ENCODE peak calls at places on chromosomes 11 and 22, in six cellular contexts. M is AG09309; N is Calu3; B is activated CD4-positive, CD25-positive, alpha-beta regulatory T cell treated with anti-CD3 and anti-CD28 coated beads, Interleukin-2, amount 50 U/mL, for 72 hours; I is HFFc6; O is lower leg skin. K is an unnamed sample.

GRCh38 chr11:10044618-10045017 is 249.4 kb downstream of the SBF2 start:
- DNase-seq in M (no peak), N (no peak), B (no peak), I (no peak), O (no peak), K (no peak)

GRCh38 chr22:47299879-47300697 is 537.6 kb downstream of the TBC1D22A start:
- DNase-seq in M (no peak), N (no peak), B (no peak), I (no peak), O (no peak), K (no peak)

GRCh38 chr11:17533341-17533740 is 10.9 kb downstream of the USH1C start:
- DNase-seq in M (no peak), N (no peak), B (no peak), I (no peak), O (no peak), K (no peak)

GRCh38 chr22:46108564-46109473 is 41.5 kb upstream of the PPARA start:
- DNase-seq in M (no peak), N (peak), B (no peak), I (peak), O (no peak), K (no peak)

GRCh38 chr22:42868751-42869251 is 11.7 kb upstream of the ARFGAP3 start:
- DNase-seq in M (no peak), N (no peak), B (no peak), I (no peak), O (peak), K (peak)

GRCh38 chr22:36884314-36885158 is 23.7 kb downstream of the NCF4 start:
- DNase-seq in M (no peak), N (no peak), B (no peak), I (peak), O (no peak), K (no peak)

GRCh38 chr11:10926801-10927200 is 68.9 kb upstream of the ZBED5 start:
- DNase-seq in M (no peak), N (no peak), B (no peak), I (peak), O (peak), K (no peak)

GRCh38 chr22:48710410-48710809 is 1117.3 kb downstream of the BRD1 start:
- DNase-seq in M (no peak), N (no peak), B (no peak), I (no peak), O (no peak), K (no peak)

GRCh38 chr22:20319041-20319744 is 667 bp downstream of the DGCR6L start:
- DNase-seq in M (no peak), N (no peak), B (no peak), I (no peak), O (peak), K (no peak)

GRCh38 chr11:62980133-62980760 is 4.5 kb downstream of the SLC22A6 start:
- DNase-seq in M (no peak), N (no peak), B (no peak), I (no peak), O (no peak), K (no peak)

GRCh38 chr11:79413258-79413657 is 27.6 kb downstream of the TENM4 start:
- DNase-seq in M (peak), N (no peak), B (no peak), I (peak), O (peak), K (no peak)

GRCh38 chr11:65090628-65091027 is 5.4 kb upstream of the VPS51 start:
- DNase-seq in M (no peak), N (no peak), B (no peak), I (no peak), O (no peak), K (no peak)

GRCh38 chr11:125082040-125082439 is 18.9 kb downstream of the SLC37A2 start:
- DNase-seq in M (no peak), N (no peak), B (no peak), I (no peak), O (no peak), K (no peak)

GRCh38 chr22:29245626-29246385 is 22.0 kb downstream of the RHBDD3 start:
- DNase-seq in M (no peak), N (peak), B (peak), I (peak), O (peak), K (peak)

GRCh38 chr11:65651339-65651588 is 11.5 kb downstream of the RELA start:
- DNase-seq in M (no peak), N (no peak), B (no peak), I (no peak), O (no peak), K (no peak)

GRCh38 chr22:41775976-41776375 is 24.5 kb upstream of the CCDC134 start:
- DNase-seq in M (no peak), N (no peak), B (no peak), I (no peak), O (no peak), K (no peak)

GRCh38 chr11:86551286-86551685 is 121.1 kb downstream of the ME3 start:
- DNase-seq in M (peak), N (peak), B (no peak), I (peak), O (no peak), K (peak)

GRCh38 chr22:33314316-33314715 is 256.1 kb upstream of the SYN3 start:
- DNase-seq in M (no peak), N (no peak), B (no peak), I (no peak), O (no peak), K (no peak)

GRCh38 chr11:103398829-103399228 is 289.6 kb downstream of the DYNC2H1 start:
- DNase-seq in M (no peak), N (no peak), B (no peak), I (no peak), O (no peak), K (no peak)

GRCh38 chr11:114285599-114285998 is 10.6 kb upstream of the NNMT start:
- DNase-seq in M (no peak), N (no peak), B (no peak), I (peak), O (no peak), K (no peak)

GRCh38 chr11:79400717-79401330 is 40.0 kb downstream of the TENM4 start:
- DNase-seq in M (no peak), N (peak), B (no peak), I (peak), O (no peak), K (peak)

GRCh38 chr22:27406389-27406861 is 395.1 kb downstream of the MN1 start:
- DNase-seq in M (no peak), N (no peak), B (no peak), I (no peak), O (no peak), K (no peak)

GRCh38 chr11:71998649-71999310 is at the start of gene IL18BP:
- DNase-seq in M (no peak), N (no peak), B (no peak), I (no peak), O (no peak), K (no peak)

GRCh38 chr11:32448232-32448631 is 12.9 kb upstream of the WT1 start:
- DNase-seq in M (no peak), N (no peak), B (no peak), I (peak), O (no peak), K (peak)

GRCh38 chr22:19064354-19065054 is 57.7 kb downstream of the DGCR2 start:
- DNase-seq in M (no peak), N (no peak), B (no peak), I (no peak), O (no peak), K (no peak)

GRCh38 chr22:37300551-37301017 is 18.3 kb downstream of the CYTH4 start:
- DNase-seq in M (no peak), N (no peak), B (no peak), I (no peak), O (no peak), K (no peak)

GRCh38 chr22:44246615-44247326 is 66.0 kb downstream of the SHISAL1 start:
- DNase-seq in M (no peak), N (no peak), B (no peak), I (no peak), O (no peak), K (no peak)

GRCh38 chr11:111585371-111585770 is 16.9 kb upstream of the SIK2 start:
- DNase-seq in M (no peak), N (peak), B (no peak), I (peak), O (no peak), K (no peak)

GRCh38 chr11:2097356-2097997 is 41.7 kb downstream of the IGF2 start:
- DNase-seq in M (peak), N (peak), B (peak), I (peak), O (no peak), K (no peak)

GRCh38 chr11:8403310-8403709 is 139.6 kb upstream of the LMO1 start:
- DNase-seq in M (no peak), N (no peak), B (no peak), I (no peak), O (no peak), K (no peak)

GRCh38 chr11:113806403-113806802 is 26.8 kb downstream of the CLDN25 start:
- DNase-seq in M (no peak), N (peak), B (no peak), I (peak), O (no peak), K (no peak)

GRCh38 chr22:31288496-31289235 is 3.6 kb downstream of the PIK3IP1 start:
- DNase-seq in M (no peak), N (no peak), B (no peak), I (no peak), O (no peak), K (no peak)